ENCODE peak calls at places on chromosomes 12 and 14, in five cellular contexts. Q, M, Y, S and Z are unnamed samples.

GRCh38 chr14:98622208-98623051 is 649.6 kb downstream of the BCL11B start:
- DNase-seq in Q (no peak), M (no peak), Y (no peak), S (no peak), Z (no peak)

GRCh38 chr14:73829526-73830431 is 21.9 kb upstream of the PTGR2 start:
- DNase-seq in Q (no peak), M (no peak), Y (peak), S (no peak), Z (no peak)

GRCh38 chr14:64410084-64410774 is 22.1 kb downstream of the MTHFD1 start:
- DNase-seq in Q (no peak), M (no peak), Y (no peak), S (no peak), Z (no peak)

GRCh38 chr12:111369496-111370220 is 763 bp upstream of the PHETA1 start:
- DNase-seq in Q (no peak), M (no peak), Y (no peak), S (no peak), Z (no peak)

GRCh38 chr14:50608302-50608851 is 48.4 kb downstream of the ATL1 start:
- DNase-seq in Q (no peak), M (no peak), Y (no peak), S (no peak), Z (no peak)

GRCh38 chr12:124422570-124423523 is 128.0 kb downstream of the RFLNA start:
- DNase-seq in Q (no peak), M (peak), Y (no peak), S (no peak), Z (peak)

GRCh38 chr12:131346578-131347344 is 364.1 kb upstream of the SFSWAP start:
- DNase-seq in Q (no peak), M (no peak), Y (no peak), S (no peak), Z (no peak)

GRCh38 chr12:26938660-26939185 is 453 bp downstream of the FGFR1OP2 start:
- DNase-seq in Q (no peak), M (peak), Y (peak), S (no peak), Z (peak)

GRCh38 chr12:107859367-107859766 is 84.9 kb downstream of the ASCL4 start:
- DNase-seq in Q (no peak), M (no peak), Y (no peak), S (no peak), Z (no peak)

GRCh38 chr12:114762490-114763110 is 78.6 kb upstream of the TBX3 start:
- DNase-seq in Q (no peak), M (no peak), Y (no peak), S (no peak), Z (no peak)

GRCh38 chr12:46082473-46082872 is 92.1 kb upstream of the SCAF11 start:
- DNase-seq in Q (no peak), M (no peak), Y (no peak), S (no peak), Z (no peak)

GRCh38 chr14:74144789-74145188 is 60.0 kb downstream of the LIN52 start:
- DNase-seq in Q (no peak), M (no peak), Y (no peak), S (no peak), Z (no peak)

GRCh38 chr12:76247026-76247688 is 101.1 kb downstream of the BBS10 start:
- DNase-seq in Q (no peak), M (no peak), Y (no peak), S (no peak), Z (no peak)

GRCh38 chr12:107873223-107873622 is 98.7 kb downstream of the ASCL4 start:
- DNase-seq in Q (no peak), M (no peak), Y (no peak), S (no peak), Z (no peak)

GRCh38 chr12:64572241-64572640 is 38.1 kb upstream of the RASSF3 start:
- DNase-seq in Q (no peak), M (no peak), Y (no peak), S (no peak), Z (no peak)

GRCh38 chr14:101839236-101839635 is 77.7 kb downstream of the PPP2R5C start:
- DNase-seq in Q (no peak), M (no peak), Y (no peak), S (no peak), Z (peak)

GRCh38 chr14:24913746-24914145 is 136.2 kb downstream of the STXBP6 start:
- DNase-seq in Q (no peak), M (no peak), Y (no peak), S (no peak), Z (no peak)